ENCODE peak calls at places on chromosomes 7 and 10, in six cellular contexts. One of them, this sample, is unnamed.

GRCh38 chr10:91908358-91909177 is 718 bp downstream of the FGFBP3 start:
- DNase-seq in A673: peak; percentile 91
- DNase-seq in suprapubic skin: peak; percentile 85
- DNase-seq in Peyer's patch: peak; percentile 81
- DNase-seq in spleen: peak; percentile 94
- DNase-seq in IMR-90: peak; percentile 67
- DNase-seq in this sample: peak; percentile 70

GRCh38 chr7:86785641-86786040 is 141.9 kb downstream of the GRM3 start:
- DNase-seq in suprapubic skin: no peak
- DNase-seq in spleen: no peak
- DNase-seq in IMR-90: no peak
- DNase-seq in Peyer's patch: no peak
- DNase-seq in A673: no peak
- DNase-seq in this sample: no peak

GRCh38 chr10:113099431-113100298 is 149.6 kb downstream of the TCF7L2 start:
- DNase-seq in suprapubic skin: no peak
- DNase-seq in spleen: no peak
- DNase-seq in A673: peak; percentile 57
- DNase-seq in Peyer's patch: no peak
- DNase-seq in IMR-90: peak; percentile 43
- DNase-seq in this sample: no peak

GRCh38 chr10:127997241-127997640 is 90.3 kb downstream of the PTPRE start:
- DNase-seq in spleen: no peak
- DNase-seq in IMR-90: no peak
- DNase-seq in Peyer's patch: no peak
- DNase-seq in suprapubic skin: no peak
- DNase-seq in A673: no peak
- DNase-seq in this sample: no peak

GRCh38 chr7:48130658-48131108 is 40.6 kb upstream of the ABCA13 start:
- DNase-seq in spleen: no peak
- DNase-seq in suprapubic skin: no peak
- DNase-seq in Peyer's patch: no peak
- DNase-seq in IMR-90: peak; percentile 33
- DNase-seq in A673: no peak
- DNase-seq in this sample: no peak

GRCh38 chr7:30930621-30931020 is 19.0 kb downstream of the AQP1 start:
- DNase-seq in spleen: no peak
- DNase-seq in IMR-90: no peak
- DNase-seq in A673: no peak
- DNase-seq in Peyer's patch: no peak
- DNase-seq in suprapubic skin: no peak
- DNase-seq in this sample: no peak

GRCh38 chr10:87506988-87507387 is 2.3 kb downstream of the MINPP1 start:
- DNase-seq in Peyer's patch: no peak
- DNase-seq in A673: no peak
- DNase-seq in spleen: no peak
- DNase-seq in suprapubic skin: no peak
- DNase-seq in IMR-90: no peak
- DNase-seq in this sample: no peak

GRCh38 chr7:40419832-40420231 is 285.0 kb downstream of the SUGCT start:
- DNase-seq in IMR-90: no peak
- DNase-seq in spleen: no peak
- DNase-seq in A673: no peak
- DNase-seq in suprapubic skin: no peak
- DNase-seq in Peyer's patch: no peak
- DNase-seq in this sample: no peak

GRCh38 chr7:150357277-150357676 is 11.3 kb upstream of the REPIN1 start:
- DNase-seq in A673: peak; percentile 88
- DNase-seq in spleen: peak; percentile 84
- DNase-seq in IMR-90: no peak
- DNase-seq in suprapubic skin: no peak
- DNase-seq in Peyer's patch: no peak
- DNase-seq in this sample: peak; percentile 64

GRCh38 chr7:149598721-149599308 is 101.2 kb upstream of the ZNF746 start:
- DNase-seq in Peyer's patch: no peak
- DNase-seq in spleen: no peak
- DNase-seq in suprapubic skin: no peak
- DNase-seq in IMR-90: peak; percentile 38
- DNase-seq in A673: peak; percentile 36
- DNase-seq in this sample: no peak

GRCh38 chr7:65980478-65981250 is 1.3 kb downstream of the GUSB start:
- DNase-seq in IMR-90: no peak
- DNase-seq in suprapubic skin: peak; percentile 83
- DNase-seq in Peyer's patch: no peak
- DNase-seq in spleen: peak; percentile 92
- DNase-seq in A673: no peak
- DNase-seq in this sample: peak; percentile 58

GRCh38 chr10:5953676-5954075 is 23.7 kb downstream of the IL15RA start:
- DNase-seq in suprapubic skin: peak; percentile 31
- DNase-seq in A673: no peak
- DNase-seq in Peyer's patch: no peak
- DNase-seq in spleen: peak; percentile 47
- DNase-seq in IMR-90: no peak
- DNase-seq in this sample: no peak

GRCh38 chr7:47150497-47151260 is 431.2 kb downstream of the TNS3 start:
- DNase-seq in IMR-90: no peak
- DNase-seq in Peyer's patch: no peak
- DNase-seq in A673: no peak
- DNase-seq in spleen: no peak
- DNase-seq in suprapubic skin: no peak
- DNase-seq in this sample: no peak

GRCh38 chr10:93867481-93867880 is 26.3 kb upstream of the SLC35G1 start:
- DNase-seq in suprapubic skin: no peak
- DNase-seq in Peyer's patch: no peak
- DNase-seq in spleen: no peak
- DNase-seq in A673: no peak
- DNase-seq in IMR-90: no peak
- DNase-seq in this sample: no peak

GRCh38 chr10:79378383-79378646 is 31.0 kb downstream of the PPIF start:
- DNase-seq in Peyer's patch: no peak
- DNase-seq in A673: no peak
- DNase-seq in suprapubic skin: peak; percentile 45
- DNase-seq in spleen: peak; percentile 30
- DNase-seq in IMR-90: no peak
- DNase-seq in this sample: no peak

GRCh38 chr7:17297243-17297642 is 1.2 kb upstream of the AHR start:
- DNase-seq in Peyer's patch: no peak
- DNase-seq in spleen: no peak
- DNase-seq in IMR-90: no peak
- DNase-seq in suprapubic skin: no peak
- DNase-seq in A673: no peak
- DNase-seq in this sample: no peak

GRCh38 chr10:69517271-69517848 is 55.9 kb downstream of the NEUROG3 start:
- DNase-seq in IMR-90: no peak
- DNase-seq in Peyer's patch: no peak
- DNase-seq in spleen: no peak
- DNase-seq in suprapubic skin: no peak
- DNase-seq in A673: no peak
- DNase-seq in this sample: no peak

GRCh38 chr7:131300572-131301466 is 26.9 kb upstream of the MKLN1 start:
- DNase-seq in Peyer's patch: no peak
- DNase-seq in IMR-90: no peak
- DNase-seq in A673: no peak
- DNase-seq in suprapubic skin: no peak
- DNase-seq in spleen: no peak
- DNase-seq in this sample: no peak

GRCh38 chr10:66980276-66980675 is 54.4 kb downstream of the LRRTM3 start:
- DNase-seq in spleen: no peak
- DNase-seq in suprapubic skin: no peak
- DNase-seq in IMR-90: no peak
- DNase-seq in Peyer's patch: no peak
- DNase-seq in A673: no peak
- DNase-seq in this sample: no peak

GRCh38 chr7:27739301-27739913 is 555 bp upstream of the TAX1BP1 start:
- DNase-seq in IMR-90: peak; percentile 70
- DNase-seq in Peyer's patch: no peak
- DNase-seq in spleen: peak; percentile 75
- DNase-seq in A673: no peak
- DNase-seq in suprapubic skin: no peak
- DNase-seq in this sample: no peak

GRCh38 chr10:31754803-31755624 is 173.6 kb downstream of the ARHGAP12 start:
- DNase-seq in A673: no peak
- DNase-seq in spleen: no peak
- DNase-seq in IMR-90: no peak
- DNase-seq in Peyer's patch: no peak
- DNase-seq in suprapubic skin: no peak
- DNase-seq in this sample: no peak

DNA sequence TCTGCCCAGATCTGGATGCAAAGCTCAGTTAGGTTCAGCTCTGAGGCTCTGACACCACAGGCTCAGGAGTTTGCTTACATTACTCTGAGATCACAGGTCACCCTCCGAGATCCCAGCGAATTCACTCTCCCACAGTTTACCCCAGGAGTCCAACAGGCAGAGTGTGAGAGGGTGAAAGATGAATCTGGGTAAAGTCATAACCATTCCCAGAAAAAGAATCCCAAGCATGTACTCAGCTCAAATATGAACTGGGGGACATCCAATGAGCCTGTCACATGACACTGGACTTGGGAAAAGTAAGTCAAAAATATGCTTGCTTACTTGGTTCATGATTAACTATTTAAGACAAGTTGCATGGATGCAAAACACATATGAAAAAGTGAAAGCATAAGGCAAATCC is 110.3 kb upstream of the ARID5B start:
- DNase-seq in IMR-90: peak; percentile 80
- DNase-seq in suprapubic skin: no peak
- DNase-seq in Peyer's patch: no peak
- DNase-seq in A673: no peak
- DNase-seq in spleen: no peak
- DNase-seq in this sample: no peak
- H3K27ac ChIP-seq in IMR-90: peak overlapping the region; percentile 8
- H3K27ac ChIP-seq in suprapubic skin: no peak overlapping the region
- H3K27ac ChIP-seq in Peyer's patch: no peak overlapping the region
- H3K27ac ChIP-seq in A673: no peak overlapping the region
- H3K27ac ChIP-seq in spleen: no peak overlapping the region
- H3K27ac ChIP-seq in this sample: no peak overlapping the region

GRCh38 chr10:72329290-72330058 is 25.2 kb downstream of the DNAJB12 start:
- DNase-seq in spleen: peak; percentile 84
- DNase-seq in Peyer's patch: no peak
- DNase-seq in A673: no peak
- DNase-seq in IMR-90: no peak
- DNase-seq in suprapubic skin: no peak
- DNase-seq in this sample: no peak

GRCh38 chr10:72331575-72332422 is 22.9 kb downstream of the DNAJB12 start:
- DNase-seq in spleen: peak; percentile 99
- DNase-seq in A673: peak; percentile 91
- DNase-seq in suprapubic skin: no peak
- DNase-seq in IMR-90: peak; percentile 31
- DNase-seq in Peyer's patch: peak; percentile 91
- DNase-seq in this sample: peak; percentile 92

GRCh38 chr10:72330059-72330426 is 24.7 kb downstream of the DNAJB12 start:
- DNase-seq in A673: no peak
- DNase-seq in IMR-90: no peak
- DNase-seq in Peyer's patch: no peak
- DNase-seq in spleen: no peak
- DNase-seq in suprapubic skin: no peak
- DNase-seq in this sample: no peak

GRCh38 chr10:72328829-72329204 is 25.9 kb downstream of the DNAJB12 start:
- DNase-seq in suprapubic skin: no peak
- DNase-seq in Peyer's patch: no peak
- DNase-seq in spleen: no peak
- DNase-seq in A673: no peak
- DNase-seq in IMR-90: no peak
- DNase-seq in this sample: no peak

DNA sequence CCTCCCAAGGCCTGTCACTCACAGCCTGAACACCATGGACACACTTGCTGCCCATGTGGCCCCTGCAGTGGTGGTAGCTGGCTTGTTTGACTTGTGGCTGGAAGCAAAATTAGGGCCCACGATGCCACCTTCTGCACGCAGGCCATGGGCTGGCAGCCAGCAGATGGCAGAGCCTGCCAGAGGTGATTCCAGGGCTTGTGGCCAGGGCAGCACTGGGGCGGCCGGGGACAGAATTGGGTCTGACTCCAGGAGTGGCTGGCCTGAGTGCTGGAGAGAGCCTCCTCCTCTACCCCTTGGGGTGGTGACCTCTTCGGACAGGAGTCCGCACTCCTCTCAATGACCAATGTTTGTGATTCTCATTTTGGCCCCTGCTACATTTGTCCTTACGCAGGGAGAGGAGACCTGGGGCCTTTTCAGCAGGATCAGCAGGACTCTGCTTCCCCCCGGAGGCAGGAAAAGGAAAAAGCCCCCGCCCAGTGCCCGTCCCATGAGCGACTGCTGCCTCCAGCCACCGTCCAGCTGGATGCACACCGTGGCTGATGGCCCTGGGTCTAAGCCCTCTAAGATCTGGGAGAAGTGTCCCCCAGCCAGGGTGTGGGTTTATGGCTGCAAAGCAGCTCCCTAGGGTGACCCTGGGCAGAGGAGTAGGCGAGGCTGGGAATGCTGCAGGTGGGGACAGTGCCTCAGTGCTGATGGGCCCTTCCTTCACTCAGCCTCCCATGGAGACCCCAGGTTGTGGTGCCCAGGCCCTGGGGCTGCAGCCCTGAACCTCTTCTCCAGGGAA is 26.5 kb downstream of the DNAJB12 start:
- DNase-seq in IMR-90: peak; percentile 57
- DNase-seq in Peyer's patch: peak; percentile 79
- DNase-seq in spleen: no peak
- DNase-seq in suprapubic skin: no peak
- DNase-seq in A673: peak; percentile 65
- DNase-seq in this sample: no peak
- H3K4me1 ChIP-seq in IMR-90: peaks cover 21% of the 10 kb centered on the region
- H3K4me1 ChIP-seq in Peyer's patch: peaks cover 51% of the 10 kb centered on the region
- H3K4me1 ChIP-seq in spleen: peaks cover 75% of the 10 kb centered on the region
- H3K4me1 ChIP-seq in suprapubic skin: peaks cover 72% of the 10 kb centered on the region
- H3K4me1 ChIP-seq in A673: peaks cover 42% of the 10 kb centered on the region
- H3K4me1 ChIP-seq in this sample: peaks cover 75% of the 10 kb centered on the region

GRCh38 chr10:60979667-60980104 is 35.7 kb upstream of the RHOBTB1 start:
- DNase-seq in spleen: no peak
- DNase-seq in IMR-90: no peak
- DNase-seq in A673: no peak
- DNase-seq in suprapubic skin: no peak
- DNase-seq in Peyer's patch: no peak
- DNase-seq in this sample: no peak
- TF ChIP-seq CTCF in spleen: no peak
- TF ChIP-seq CTCF in IMR-90: no peak
- TF ChIP-seq CTCF in A673: no peak
- TF ChIP-seq CTCF in suprapubic skin: no peak
- TF ChIP-seq CTCF in Peyer's patch: no peak
- TF ChIP-seq CTCF in this sample: no peak

DNA sequence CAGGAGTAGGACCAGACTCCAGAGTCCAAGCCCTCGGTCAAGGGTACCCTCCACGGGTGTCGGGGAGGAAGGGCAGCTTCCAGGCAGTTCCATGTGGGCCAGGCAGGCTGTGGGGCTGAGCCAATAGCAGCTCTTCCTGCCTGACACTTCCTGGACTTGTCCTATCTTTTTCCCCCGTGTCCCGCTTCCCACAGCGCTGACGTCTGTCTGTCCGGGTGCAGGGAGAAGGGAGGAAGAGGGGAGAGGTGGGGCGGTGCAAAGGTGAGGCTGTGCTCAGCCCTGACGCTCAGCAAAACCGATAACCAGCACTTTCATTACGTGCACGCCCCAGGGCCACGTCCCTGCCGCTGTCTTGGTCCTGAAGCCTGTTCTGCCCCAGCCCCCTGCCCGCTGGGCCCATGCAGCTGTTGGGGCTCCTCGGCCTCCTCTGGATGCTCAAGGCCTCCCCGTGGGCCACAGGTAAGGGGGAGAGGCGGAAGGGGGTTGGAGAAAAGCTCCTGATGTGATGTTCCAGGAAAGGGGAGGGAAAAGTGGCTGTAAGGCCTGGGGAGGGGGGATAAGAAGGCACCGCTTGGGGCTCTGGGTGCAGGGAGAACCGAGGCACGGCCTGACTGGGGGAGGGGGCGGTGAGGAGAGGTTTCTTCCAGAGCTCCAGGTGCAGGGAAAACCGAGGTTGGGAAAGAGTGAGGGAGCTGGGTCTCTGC is at the start of gene MUC3A:
- DNase-seq in suprapubic skin: no peak
- DNase-seq in IMR-90: no peak
- DNase-seq in A673: no peak
- DNase-seq in Peyer's patch: peak; percentile 95
- DNase-seq in spleen: peak; percentile 72
- DNase-seq in this sample: no peak
- H3K27ac ChIP-seq in suprapubic skin: no peak within 1 kb of the TSS
- H3K27ac ChIP-seq in IMR-90: no peak within 1 kb of the TSS
- H3K27ac ChIP-seq in A673: no peak within 1 kb of the TSS
- H3K27ac ChIP-seq in Peyer's patch: peak within 1 kb of the TSS; percentile 88
- H3K27ac ChIP-seq in spleen: no peak within 1 kb of the TSS
- H3K27ac ChIP-seq in this sample: no peak within 1 kb of the TSS

This sample was measured in CD8-positive, alpha-beta T cell.